ENCODE peak calls at places on chromosome 15, in five cellular contexts. One of them, this sample, is unnamed.

GRCh38 chr15:45179221-45179985 is 8.4 kb downstream of the SHF start:
- DNase-seq in endothelial cell: peak; percentile 37
- DNase-seq in Peyer's patch: peak; percentile 52
- DNase-seq in uterus: no peak
- DNase-seq in ovary: no peak
- DNase-seq in this sample: no peak

GRCh38 chr15:64858136-64858535 is 16.4 kb downstream of the PLEKHO2 start:
- DNase-seq in endothelial cell: no peak
- DNase-seq in uterus: no peak
- DNase-seq in ovary: no peak
- DNase-seq in Peyer's patch: no peak
- DNase-seq in this sample: no peak

GRCh38 chr15:70627322-70627721 is 136.0 kb downstream of the UACA start:
- DNase-seq in Peyer's patch: no peak
- DNase-seq in uterus: no peak
- DNase-seq in ovary: no peak
- DNase-seq in endothelial cell: no peak
- DNase-seq in this sample: no peak

GRCh38 chr15:41556657-41557056 is 2.4 kb upstream of the TYRO3 start:
- DNase-seq in ovary: no peak
- DNase-seq in Peyer's patch: no peak
- DNase-seq in uterus: no peak
- DNase-seq in endothelial cell: no peak
- DNase-seq in this sample: no peak

GRCh38 chr15:77607894-77608261 is 24.8 kb downstream of the LINGO1 start:
- DNase-seq in endothelial cell: no peak
- DNase-seq in Peyer's patch: no peak
- DNase-seq in ovary: no peak
- DNase-seq in uterus: no peak
- DNase-seq in this sample: no peak

GRCh38 chr15:95170587-95171380 is 939.4 kb downstream of the MCTP2 start:
- DNase-seq in endothelial cell: no peak
- DNase-seq in uterus: no peak
- DNase-seq in Peyer's patch: no peak
- DNase-seq in ovary: no peak
- DNase-seq in this sample: no peak

GRCh38 chr15:31145271-31145911 is 43.9 kb upstream of the TRPM1 start:
- DNase-seq in Peyer's patch: no peak
- DNase-seq in ovary: no peak
- DNase-seq in endothelial cell: no peak
- DNase-seq in uterus: no peak
- DNase-seq in this sample: no peak

GRCh38 chr15:36731025-36731424 is 151.6 kb downstream of the CDIN1 start:
- DNase-seq in uterus: no peak
- DNase-seq in endothelial cell: no peak
- DNase-seq in Peyer's patch: no peak
- DNase-seq in ovary: no peak
- DNase-seq in this sample: no peak

GRCh38 chr15:51192560-51193280 is 98.0 kb upstream of the TNFAIP8L3 start:
- DNase-seq in endothelial cell: peak; percentile 94
- DNase-seq in Peyer's patch: peak; percentile 71
- DNase-seq in ovary: peak; percentile 91
- DNase-seq in uterus: peak; percentile 92
- DNase-seq in this sample: peak; percentile 57

GRCh38 chr15:32994810-32995424 is 199.6 kb downstream of the FMN1 start:
- DNase-seq in uterus: no peak
- DNase-seq in Peyer's patch: no peak
- DNase-seq in ovary: no peak
- DNase-seq in endothelial cell: no peak
- DNase-seq in this sample: no peak

GRCh38 chr15:88232771-88233170 is 23.8 kb downstream of the NTRK3 start:
- DNase-seq in endothelial cell: no peak
- DNase-seq in ovary: no peak
- DNase-seq in Peyer's patch: no peak
- DNase-seq in uterus: no peak
- DNase-seq in this sample: no peak

GRCh38 chr15:63506537-63507035 is 2.2 kb downstream of the USP3 start:
- DNase-seq in uterus: no peak
- DNase-seq in Peyer's patch: no peak
- DNase-seq in endothelial cell: no peak
- DNase-seq in ovary: no peak
- DNase-seq in this sample: no peak

GRCh38 chr15:84910928-84911623 is 26.6 kb downstream of the SLC28A1 start:
- DNase-seq in endothelial cell: no peak
- DNase-seq in uterus: no peak
- DNase-seq in ovary: no peak
- DNase-seq in Peyer's patch: no peak
- DNase-seq in this sample: no peak

GRCh38 chr15:78085928-78086327 is 6.4 kb upstream of the SH2D7 start:
- DNase-seq in endothelial cell: no peak
- DNase-seq in ovary: no peak
- DNase-seq in uterus: no peak
- DNase-seq in Peyer's patch: no peak
- DNase-seq in this sample: no peak

GRCh38 chr15:45200799-45201556 is 13.2 kb upstream of the SHF start:
- DNase-seq in Peyer's patch: peak; percentile 73
- DNase-seq in endothelial cell: peak; percentile 79
- DNase-seq in uterus: peak; percentile 90
- DNase-seq in ovary: peak; percentile 85
- DNase-seq in this sample: peak; percentile 61

GRCh38 chr15:76648732-76649444 is 256.3 kb downstream of the SCAPER start:
- DNase-seq in uterus: no peak
- DNase-seq in endothelial cell: no peak
- DNase-seq in ovary: no peak
- DNase-seq in Peyer's patch: no peak
- DNase-seq in this sample: no peak

GRCh38 chr15:79373728-79374127 is 58.4 kb upstream of the MINAR1 start:
- DNase-seq in endothelial cell: no peak
- DNase-seq in ovary: no peak
- DNase-seq in Peyer's patch: no peak
- DNase-seq in uterus: no peak
- DNase-seq in this sample: no peak

GRCh38 chr15:60326824-60327654 is 70.7 kb downstream of the ANXA2 start:
- DNase-seq in Peyer's patch: no peak
- DNase-seq in endothelial cell: peak; percentile 54
- DNase-seq in uterus: no peak
- DNase-seq in ovary: no peak
- DNase-seq in this sample: no peak

GRCh38 chr15:68885070-68885469 is 45.3 kb upstream of the SPESP1 start:
- DNase-seq in endothelial cell: no peak
- DNase-seq in uterus: no peak
- DNase-seq in Peyer's patch: no peak
- DNase-seq in ovary: no peak
- DNase-seq in this sample: no peak

GRCh38 chr15:40525855-40526254 is 39.0 kb downstream of the CCDC32 start:
- DNase-seq in ovary: no peak
- DNase-seq in endothelial cell: no peak
- DNase-seq in uterus: no peak
- DNase-seq in Peyer's patch: no peak
- DNase-seq in this sample: no peak

GRCh38 chr15:51935466-51936118 is 36.0 kb downstream of the LEO1 start:
- DNase-seq in ovary: no peak
- DNase-seq in endothelial cell: no peak
- DNase-seq in Peyer's patch: no peak
- DNase-seq in uterus: no peak
- DNase-seq in this sample: no peak

GRCh38 chr15:67130673-67131601 is 65.5 kb downstream of the SMAD3 start:
- DNase-seq in uterus: peak; percentile 54
- DNase-seq in Peyer's patch: no peak
- DNase-seq in ovary: peak; percentile 45
- DNase-seq in endothelial cell: no peak
- DNase-seq in this sample: no peak

GRCh38 chr15:63234479-63234878 is 42.9 kb upstream of the APH1B start:
- DNase-seq in uterus: peak; percentile 48
- DNase-seq in Peyer's patch: no peak
- DNase-seq in endothelial cell: no peak
- DNase-seq in ovary: peak; percentile 46
- DNase-seq in this sample: no peak

GRCh38 chr15:49471733-49472132 is 48.7 kb downstream of the FGF7 start:
- DNase-seq in uterus: no peak
- DNase-seq in endothelial cell: no peak
- DNase-seq in ovary: no peak
- DNase-seq in Peyer's patch: no peak
- DNase-seq in this sample: no peak

GRCh38 chr15:70202756-70203155 is 105.0 kb upstream of the TLE3 start:
- DNase-seq in uterus: no peak
- DNase-seq in Peyer's patch: no peak
- DNase-seq in endothelial cell: no peak
- DNase-seq in ovary: no peak
- DNase-seq in this sample: no peak

GRCh38 chr15:68440136-68440535 is 8.2 kb upstream of the ITGA11 start:
- DNase-seq in endothelial cell: no peak
- DNase-seq in Peyer's patch: no peak
- DNase-seq in uterus: no peak
- DNase-seq in ovary: no peak
- DNase-seq in this sample: no peak

GRCh38 chr15:77717592-77717991 is 84.9 kb upstream of the LINGO1 start:
- DNase-seq in endothelial cell: no peak
- DNase-seq in Peyer's patch: no peak
- DNase-seq in ovary: no peak
- DNase-seq in uterus: no peak
- DNase-seq in this sample: no peak

GRCh38 chr15:60591491-60592385 is 112.8 kb upstream of the ICE2 start:
- DNase-seq in uterus: peak; percentile 46
- DNase-seq in endothelial cell: peak; percentile 48
- DNase-seq in Peyer's patch: no peak
- DNase-seq in ovary: peak; percentile 56
- DNase-seq in this sample: peak; percentile 30

GRCh38 chr15:79296583-79296982 is 14.1 kb downstream of the ANKRD34C start:
- DNase-seq in ovary: no peak
- DNase-seq in endothelial cell: no peak
- DNase-seq in uterus: no peak
- DNase-seq in Peyer's patch: no peak
- DNase-seq in this sample: no peak

GRCh38 chr15:101252836-101253235 is 988 bp upstream of the CHSY1 start:
- DNase-seq in Peyer's patch: no peak
- DNase-seq in endothelial cell: no peak
- DNase-seq in ovary: no peak
- DNase-seq in uterus: no peak
- DNase-seq in this sample: no peak

GRCh38 chr15:101248274-101248673 is 3.6 kb downstream of the CHSY1 start:
- DNase-seq in ovary: no peak
- DNase-seq in uterus: no peak
- DNase-seq in endothelial cell: no peak
- DNase-seq in Peyer's patch: no peak
- DNase-seq in this sample: no peak

GRCh38 chr15:101251830-101252820 is at the start of gene CHSY1:
- DNase-seq in endothelial cell: peak; percentile 81
- DNase-seq in uterus: peak; percentile 94
- DNase-seq in ovary: peak; percentile 96
- DNase-seq in Peyer's patch: peak; percentile 89
- DNase-seq in this sample: peak; percentile 93

GRCh38 chr15:101250331-101250730 is 1.5 kb downstream of the CHSY1 start:
- DNase-seq in endothelial cell: no peak
- DNase-seq in Peyer's patch: no peak
- DNase-seq in ovary: no peak
- DNase-seq in uterus: no peak
- DNase-seq in this sample: no peak

GRCh38 chr15:101250931-101251829 is 668 bp downstream of the CHSY1 start:
- DNase-seq in Peyer's patch: no peak
- DNase-seq in ovary: peak; percentile 50
- DNase-seq in uterus: no peak
- DNase-seq in endothelial cell: peak; percentile 44
- DNase-seq in this sample: peak; percentile 31
- TF ChIP-seq CTCF in Peyer's patch: no peak
- TF ChIP-seq CTCF in ovary: no peak
- TF ChIP-seq CTCF in uterus: no peak
- TF ChIP-seq CTCF in endothelial cell: no peak
- TF ChIP-seq CTCF in this sample: no peak

DNA sequence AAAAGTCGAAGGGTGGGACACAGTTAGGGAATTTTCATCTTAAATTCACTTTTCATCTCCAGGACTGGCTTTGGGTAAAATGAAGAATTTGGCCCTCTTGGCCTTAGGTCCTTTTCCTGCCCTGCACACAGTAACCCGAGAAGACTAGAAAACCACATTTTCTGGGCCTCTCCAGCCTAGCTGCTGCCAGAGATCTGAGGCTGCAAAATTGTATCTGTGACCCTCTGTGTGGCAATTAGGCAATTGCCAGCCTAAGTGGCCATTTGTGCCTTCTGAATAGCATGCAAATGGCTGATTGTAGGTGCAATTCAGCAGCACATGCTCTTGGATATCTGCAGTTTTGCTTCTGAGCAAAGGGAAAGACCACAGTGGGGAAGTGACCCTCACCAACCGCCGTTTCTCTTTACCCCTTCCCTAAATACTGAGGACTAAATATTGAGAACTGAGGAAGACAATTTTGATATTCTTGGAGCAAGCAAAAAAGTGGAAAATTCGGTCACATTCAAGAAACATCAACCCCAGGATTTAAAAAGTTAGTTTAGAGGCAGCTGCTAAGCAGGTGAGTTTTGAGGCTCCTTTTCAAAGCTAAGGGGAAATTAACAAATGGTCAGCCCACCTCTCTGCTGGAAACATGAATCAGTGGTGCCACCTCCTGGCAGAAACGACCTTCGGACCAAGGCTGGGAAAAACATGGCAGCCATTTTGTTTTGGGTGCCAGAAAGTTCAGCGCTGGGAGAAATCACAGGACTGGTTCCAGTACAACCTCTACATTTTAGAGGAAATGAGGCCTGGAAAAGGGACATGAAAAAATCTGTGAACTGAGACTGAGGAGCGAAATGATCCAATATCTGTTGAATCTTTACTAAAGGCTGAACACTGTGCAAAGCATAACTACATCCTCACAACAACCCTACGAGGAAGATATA is 56.6 kb upstream of the PRTG start:
- DNase-seq in uterus: no peak
- DNase-seq in endothelial cell: peak; percentile 83
- DNase-seq in Peyer's patch: no peak
- DNase-seq in ovary: no peak
- DNase-seq in this sample: no peak
- TF ChIP-seq CTCF in uterus: peak; percentile 23
- TF ChIP-seq CTCF in endothelial cell: peak; percentile 71
- TF ChIP-seq CTCF in Peyer's patch: peak; percentile 9
- TF ChIP-seq CTCF in ovary: no peak
- TF ChIP-seq CTCF in this sample: no peak

DNA sequence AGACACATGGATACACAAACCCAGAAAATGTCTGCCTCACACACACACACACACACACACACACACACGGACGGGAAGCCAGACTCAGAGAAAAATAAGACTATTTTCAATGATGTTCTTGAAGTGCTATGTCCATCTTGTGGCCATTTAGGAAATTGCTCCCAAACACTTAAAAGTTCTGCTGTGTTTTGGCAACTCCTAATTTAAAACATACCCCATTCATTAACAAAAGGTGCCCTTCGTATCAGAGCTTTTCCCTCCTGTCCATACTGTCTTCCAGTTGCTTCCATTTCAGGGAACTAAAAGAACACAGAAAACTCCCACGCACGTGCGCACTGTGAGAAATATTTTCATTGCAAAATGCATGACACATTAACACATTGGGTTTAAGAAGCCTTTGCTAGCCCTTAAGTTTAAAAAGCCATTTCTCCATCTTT is 44.6 kb downstream of the SLC12A1 start:
- DNase-seq in ovary: peak; percentile 24
- DNase-seq in Peyer's patch: no peak
- DNase-seq in uterus: no peak
- DNase-seq in endothelial cell: peak; percentile 47
- DNase-seq in this sample: no peak
- TF ChIP-seq CTCF in ovary: no peak
- TF ChIP-seq CTCF in Peyer's patch: peak; percentile 45
- TF ChIP-seq CTCF in uterus: peak; percentile 33
- TF ChIP-seq CTCF in endothelial cell: peak; percentile 69
- TF ChIP-seq CTCF in this sample: no peak

GRCh38 chr15:92693922-92694331 is 38.4 kb upstream of the FAM174B start:
- DNase-seq in Peyer's patch: no peak
- DNase-seq in endothelial cell: peak; percentile 63
- DNase-seq in ovary: no peak
- DNase-seq in uterus: no peak
- DNase-seq in this sample: no peak
- TF ChIP-seq CTCF in Peyer's patch: no peak
- TF ChIP-seq CTCF in endothelial cell: no peak
- TF ChIP-seq CTCF in ovary: no peak
- TF ChIP-seq CTCF in uterus: no peak
- TF ChIP-seq CTCF in this sample: no peak